ENCODE peak calls at places on chromosome 1, in eight cellular contexts. One of them, this sample, is unnamed.

GRCh38 chr1:84021822-84022221 is 22.9 kb upstream of the TTLL7 start:
- DNase-seq in mucosa of descending colon: no peak
- DNase-seq in breast epithelium: no peak
- DNase-seq in foreskin fibroblast: no peak
- DNase-seq in HepG2: no peak
- DNase-seq in endothelial cell of umbilical vein: no peak
- DNase-seq in K562: no peak
- DNase-seq in HCT116: no peak
- DNase-seq in this sample: no peak

GRCh38 chr1:186239211-186239610 is 135.8 kb downstream of the TPR start:
- DNase-seq in mucosa of descending colon: no peak
- DNase-seq in breast epithelium: no peak
- DNase-seq in foreskin fibroblast: peak; percentile 56
- DNase-seq in HepG2: no peak
- DNase-seq in endothelial cell of umbilical vein: no peak
- DNase-seq in K562: no peak
- DNase-seq in HCT116: no peak
- DNase-seq in this sample: no peak

GRCh38 chr1:101652476-101652875 is 344.2 kb downstream of the OLFM3 start:
- DNase-seq in mucosa of descending colon: no peak
- DNase-seq in breast epithelium: no peak
- DNase-seq in foreskin fibroblast: no peak
- DNase-seq in HepG2: no peak
- DNase-seq in endothelial cell of umbilical vein: no peak
- DNase-seq in K562: no peak
- DNase-seq in HCT116: no peak
- DNase-seq in this sample: no peak

GRCh38 chr1:108644984-108645383 is 15.9 kb downstream of the HENMT1 start:
- DNase-seq in mucosa of descending colon: peak; percentile 74
- DNase-seq in breast epithelium: no peak
- DNase-seq in foreskin fibroblast: no peak
- DNase-seq in HepG2: no peak
- DNase-seq in endothelial cell of umbilical vein: no peak
- DNase-seq in K562: no peak
- DNase-seq in HCT116: no peak
- DNase-seq in this sample: no peak

GRCh38 chr1:172135076-172135672 is 285.3 kb upstream of the C1orf105 start:
- DNase-seq in mucosa of descending colon: no peak
- DNase-seq in breast epithelium: no peak
- DNase-seq in foreskin fibroblast: no peak
- DNase-seq in HepG2: peak; percentile 32
- DNase-seq in endothelial cell of umbilical vein: no peak
- DNase-seq in K562: peak; percentile 24
- DNase-seq in HCT116: peak; percentile 32
- DNase-seq in this sample: no peak

GRCh38 chr1:230822092-230822581 is 46.2 kb downstream of the C1orf198 start:
- DNase-seq in mucosa of descending colon: no peak
- DNase-seq in breast epithelium: no peak
- DNase-seq in foreskin fibroblast: peak; percentile 92
- DNase-seq in HepG2: no peak
- DNase-seq in endothelial cell of umbilical vein: peak; percentile 59
- DNase-seq in K562: no peak
- DNase-seq in HCT116: no peak
- DNase-seq in this sample: peak; percentile 57

GRCh38 chr1:62144238-62144831 is 50.3 kb upstream of the L1TD1 start:
- DNase-seq in mucosa of descending colon: no peak
- DNase-seq in breast epithelium: no peak
- DNase-seq in foreskin fibroblast: peak; percentile 73
- DNase-seq in HepG2: peak; percentile 39
- DNase-seq in endothelial cell of umbilical vein: peak; percentile 59
- DNase-seq in K562: peak; percentile 52
- DNase-seq in HCT116: peak; percentile 31
- DNase-seq in this sample: peak; percentile 21

GRCh38 chr1:231124746-231125145 is 37.1 kb upstream of the TRIM67 start:
- DNase-seq in mucosa of descending colon: no peak
- DNase-seq in breast epithelium: no peak
- DNase-seq in foreskin fibroblast: no peak
- DNase-seq in HepG2: peak; percentile 13
- DNase-seq in endothelial cell of umbilical vein: no peak
- DNase-seq in K562: no peak
- DNase-seq in HCT116: no peak
- DNase-seq in this sample: no peak

GRCh38 chr1:229124471-229125198 is 146.3 kb upstream of the RAB4A start:
- DNase-seq in mucosa of descending colon: peak; percentile 57
- DNase-seq in breast epithelium: no peak
- DNase-seq in foreskin fibroblast: no peak
- DNase-seq in HepG2: peak; percentile 73
- DNase-seq in endothelial cell of umbilical vein: no peak
- DNase-seq in K562: no peak
- DNase-seq in HCT116: no peak
- DNase-seq in this sample: no peak

GRCh38 chr1:151612506-151613274 is 840 bp downstream of the SNX27 start:
- DNase-seq in mucosa of descending colon: no peak
- DNase-seq in breast epithelium: no peak
- DNase-seq in foreskin fibroblast: peak; percentile 56
- DNase-seq in HepG2: no peak
- DNase-seq in endothelial cell of umbilical vein: peak; percentile 34
- DNase-seq in K562: peak; percentile 40
- DNase-seq in HCT116: no peak
- DNase-seq in this sample: no peak

GRCh38 chr1:53163291-53163768 is 20.9 kb upstream of the SLC1A7 start:
- DNase-seq in mucosa of descending colon: no peak
- DNase-seq in breast epithelium: no peak
- DNase-seq in foreskin fibroblast: peak; percentile 33
- DNase-seq in HepG2: no peak
- DNase-seq in endothelial cell of umbilical vein: no peak
- DNase-seq in K562: peak; percentile 51
- DNase-seq in HCT116: no peak
- DNase-seq in this sample: no peak

GRCh38 chr1:24641646-24642151 is 1.4 kb upstream of the SRRM1 start:
- DNase-seq in mucosa of descending colon: peak; percentile 63
- DNase-seq in breast epithelium: no peak
- DNase-seq in foreskin fibroblast: peak; percentile 55
- DNase-seq in HepG2: no peak
- DNase-seq in endothelial cell of umbilical vein: peak; percentile 28
- DNase-seq in K562: peak; percentile 61
- DNase-seq in HCT116: no peak
- DNase-seq in this sample: no peak

DNA sequence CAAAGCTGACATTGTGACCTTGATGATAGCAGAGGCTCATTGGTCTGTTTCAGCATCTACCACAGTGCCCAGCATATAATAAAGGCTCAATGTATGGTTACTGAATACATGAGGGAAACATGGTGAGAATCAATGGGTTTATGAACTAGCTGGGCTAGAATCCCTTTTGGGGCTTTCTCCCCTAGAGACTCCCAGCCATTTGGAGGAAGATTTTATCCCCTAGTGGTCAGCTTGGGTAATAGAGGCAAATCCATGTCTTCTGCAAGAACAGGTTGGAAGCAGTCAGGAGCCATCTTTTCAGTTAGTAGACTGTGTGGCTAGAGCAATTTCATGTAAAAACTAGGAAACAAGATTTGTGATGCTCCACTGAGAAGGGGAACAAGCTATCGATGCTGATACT is 15.8 kb upstream of the REG4 start:
- DNase-seq in mucosa of descending colon: no peak
- DNase-seq in breast epithelium: no peak
- DNase-seq in foreskin fibroblast: no peak
- DNase-seq in HepG2: no peak
- DNase-seq in endothelial cell of umbilical vein: no peak
- DNase-seq in K562: peak; percentile 38
- DNase-seq in HCT116: no peak
- DNase-seq in this sample: no peak
- TF ChIP-seq CTCF in mucosa of descending colon: no peak
- TF ChIP-seq CTCF in breast epithelium: no peak
- TF ChIP-seq CTCF in foreskin fibroblast: peak; percentile 22
- TF ChIP-seq CTCF in HepG2: peak; percentile 26
- TF ChIP-seq CTCF in endothelial cell of umbilical vein: peak; percentile 30
- TF ChIP-seq CTCF in K562: peak; percentile 59
- TF ChIP-seq CTCF in HCT116: peak; percentile 69
- TF ChIP-seq CTCF in this sample: peak; percentile 28

GRCh38 chr1:175599212-175599681 is 144.1 kb downstream of the TNR start:
- DNase-seq in mucosa of descending colon: no peak
- DNase-seq in breast epithelium: no peak
- DNase-seq in foreskin fibroblast: no peak
- DNase-seq in HepG2: no peak
- DNase-seq in endothelial cell of umbilical vein: no peak
- DNase-seq in K562: no peak
- DNase-seq in HCT116: no peak
- DNase-seq in this sample: no peak
- H3K4me3 ChIP-seq in mucosa of descending colon: no peak overlapping the region
- H3K4me3 ChIP-seq in breast epithelium: no peak overlapping the region
- H3K4me3 ChIP-seq in foreskin fibroblast: no peak overlapping the region
- H3K4me3 ChIP-seq in HepG2: no peak overlapping the region
- H3K4me3 ChIP-seq in endothelial cell of umbilical vein: no peak overlapping the region
- H3K4me3 ChIP-seq in K562: no peak overlapping the region
- H3K4me3 ChIP-seq in HCT116: no peak overlapping the region
- H3K4me3 ChIP-seq in this sample: no peak overlapping the region

GRCh38 chr1:212699104-212699838 is 369 bp downstream of the BATF3 start:
- DNase-seq in mucosa of descending colon: peak; percentile 59
- DNase-seq in breast epithelium: no peak
- DNase-seq in foreskin fibroblast: peak; percentile 80
- DNase-seq in HepG2: peak; percentile 16
- DNase-seq in endothelial cell of umbilical vein: peak; percentile 18
- DNase-seq in K562: peak; percentile 75
- DNase-seq in HCT116: peak; percentile 27
- DNase-seq in this sample: no peak
- TF ChIP-seq CTCF in mucosa of descending colon: peak; percentile 16
- TF ChIP-seq CTCF in breast epithelium: no peak
- TF ChIP-seq CTCF in foreskin fibroblast: peak; percentile 59
- TF ChIP-seq CTCF in HepG2: peak; percentile 68
- TF ChIP-seq CTCF in endothelial cell of umbilical vein: peak; percentile 75
- TF ChIP-seq CTCF in K562: peak; percentile 73
- TF ChIP-seq CTCF in HCT116: peak; percentile 64
- TF ChIP-seq CTCF in this sample: peak; percentile 44

GRCh38 chr1:114113801-114114750 is 39.6 kb downstream of the SYT6 start:
- DNase-seq in mucosa of descending colon: peak; percentile 28
- DNase-seq in breast epithelium: no peak
- DNase-seq in foreskin fibroblast: no peak
- DNase-seq in HepG2: no peak
- DNase-seq in endothelial cell of umbilical vein: no peak
- DNase-seq in K562: peak; percentile 24
- DNase-seq in HCT116: peak; percentile 61
- DNase-seq in this sample: no peak
- H3K4me3 ChIP-seq in mucosa of descending colon: no peak overlapping the region
- H3K4me3 ChIP-seq in breast epithelium: no peak overlapping the region
- H3K4me3 ChIP-seq in foreskin fibroblast: no peak overlapping the region
- H3K4me3 ChIP-seq in HepG2: no peak overlapping the region
- H3K4me3 ChIP-seq in endothelial cell of umbilical vein: no peak overlapping the region
- H3K4me3 ChIP-seq in K562: no peak overlapping the region
- H3K4me3 ChIP-seq in HCT116: no peak overlapping the region
- H3K4me3 ChIP-seq in this sample: no peak overlapping the region

DNA sequence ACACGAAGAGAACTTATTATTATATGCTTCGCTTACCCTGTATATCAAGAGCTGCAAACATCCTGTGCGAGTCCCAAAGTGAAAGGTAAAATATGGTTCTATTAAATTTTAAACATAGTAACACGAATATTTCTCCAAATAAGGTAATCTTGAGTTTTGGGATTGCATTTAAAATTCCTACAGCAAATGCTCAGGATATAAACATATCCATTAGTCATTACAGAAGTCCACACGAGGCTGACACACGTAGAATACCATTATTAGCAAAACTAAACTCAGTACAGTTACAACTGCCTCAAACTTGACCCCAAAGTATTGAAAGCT is 282 bp upstream of the LYPLAL1 start:
- DNase-seq in mucosa of descending colon: no peak
- DNase-seq in breast epithelium: no peak
- DNase-seq in foreskin fibroblast: no peak
- DNase-seq in HepG2: no peak
- DNase-seq in endothelial cell of umbilical vein: no peak
- DNase-seq in K562: no peak
- DNase-seq in HCT116: no peak
- DNase-seq in this sample: no peak
- TF ChIP-seq CTCF in mucosa of descending colon: no peak
- TF ChIP-seq CTCF in breast epithelium: no peak
- TF ChIP-seq CTCF in foreskin fibroblast: no peak
- TF ChIP-seq CTCF in HepG2: no peak
- TF ChIP-seq CTCF in endothelial cell of umbilical vein: no peak
- TF ChIP-seq CTCF in K562: no peak
- TF ChIP-seq CTCF in HCT116: no peak
- TF ChIP-seq CTCF in this sample: no peak

GRCh38 chr1:224116131-224116530 is 2.2 kb downstream of the FBXO28 start:
- DNase-seq in mucosa of descending colon: no peak
- DNase-seq in breast epithelium: no peak
- DNase-seq in foreskin fibroblast: peak; percentile 60
- DNase-seq in HepG2: peak; percentile 47
- DNase-seq in endothelial cell of umbilical vein: peak; percentile 72
- DNase-seq in K562: peak; percentile 64
- DNase-seq in HCT116: peak; percentile 56
- DNase-seq in this sample: no peak
- H3K4me3 ChIP-seq in mucosa of descending colon: no peak overlapping the region
- H3K4me3 ChIP-seq in breast epithelium: no peak overlapping the region
- H3K4me3 ChIP-seq in foreskin fibroblast: no peak overlapping the region
- H3K4me3 ChIP-seq in HepG2: no peak overlapping the region
- H3K4me3 ChIP-seq in endothelial cell of umbilical vein: peak overlapping the region; percentile 62
- H3K4me3 ChIP-seq in K562: peak overlapping the region; percentile 14
- H3K4me3 ChIP-seq in HCT116: no peak overlapping the region
- H3K4me3 ChIP-seq in this sample: no peak overlapping the region

GRCh38 chr1:2631136-2632050 is 1.4 kb downstream of the MMEL1 start:
- DNase-seq in mucosa of descending colon: peak; percentile 77
- DNase-seq in breast epithelium: no peak
- DNase-seq in foreskin fibroblast: no peak
- DNase-seq in HepG2: peak; percentile 61
- DNase-seq in endothelial cell of umbilical vein: no peak
- DNase-seq in K562: no peak
- DNase-seq in HCT116: no peak
- DNase-seq in this sample: no peak
- TF ChIP-seq CTCF in mucosa of descending colon: no peak
- TF ChIP-seq CTCF in breast epithelium: no peak
- TF ChIP-seq CTCF in foreskin fibroblast: no peak
- TF ChIP-seq CTCF in HepG2: peak; percentile 79
- TF ChIP-seq CTCF in endothelial cell of umbilical vein: no peak
- TF ChIP-seq CTCF in K562: no peak
- TF ChIP-seq CTCF in HCT116: no peak
- TF ChIP-seq CTCF in this sample: no peak

GRCh38 chr1:156858959-156859522 is at the start of gene INSRR:
- DNase-seq in mucosa of descending colon: no peak
- DNase-seq in breast epithelium: no peak
- DNase-seq in foreskin fibroblast: peak; percentile 18
- DNase-seq in HepG2: no peak
- DNase-seq in endothelial cell of umbilical vein: no peak
- DNase-seq in K562: peak; percentile 76
- DNase-seq in HCT116: no peak
- DNase-seq in this sample: no peak
- H3K4me3 ChIP-seq in mucosa of descending colon: no peak within 1 kb of the TSS
- H3K4me3 ChIP-seq in breast epithelium: peak within 1 kb of the TSS; percentile 64
- H3K4me3 ChIP-seq in foreskin fibroblast: peak within 1 kb of the TSS; percentile 45
- H3K4me3 ChIP-seq in HepG2: no peak within 1 kb of the TSS
- H3K4me3 ChIP-seq in endothelial cell of umbilical vein: no peak within 1 kb of the TSS
- H3K4me3 ChIP-seq in K562: peak within 1 kb of the TSS; percentile 34
- H3K4me3 ChIP-seq in HCT116: peak within 1 kb of the TSS; percentile 30
- H3K4me3 ChIP-seq in this sample: peak within 1 kb of the TSS; percentile 42

GRCh38 chr1:82330330-82330729 is 529.6 kb downstream of the ADGRL2 start:
- DNase-seq in mucosa of descending colon: no peak
- DNase-seq in breast epithelium: no peak
- DNase-seq in foreskin fibroblast: no peak
- DNase-seq in HepG2: no peak
- DNase-seq in endothelial cell of umbilical vein: no peak
- DNase-seq in K562: no peak
- DNase-seq in HCT116: no peak
- DNase-seq in this sample: no peak
- TF ChIP-seq CTCF in mucosa of descending colon: no peak
- TF ChIP-seq CTCF in breast epithelium: no peak
- TF ChIP-seq CTCF in foreskin fibroblast: no peak
- TF ChIP-seq CTCF in HepG2: no peak
- TF ChIP-seq CTCF in endothelial cell of umbilical vein: no peak
- TF ChIP-seq CTCF in K562: no peak
- TF ChIP-seq CTCF in HCT116: no peak
- TF ChIP-seq CTCF in this sample: no peak